ENCODE peak calls at places on chromosome 22, in five cellular contexts. One of them, this sample, is unnamed.

GRCh38 chr22:21446827-21447690 is 20.1 kb upstream of the TMEM191C start:
- DNase-seq in sigmoid colon: peak
- DNase-seq in colonic mucosa: no peak
- DNase-seq in B cell: no peak
- DNase-seq in natural killer cell: no peak
- DNase-seq in this sample: peak

GRCh38 chr22:36874731-36875130 is 13.9 kb downstream of the NCF4 start:
- DNase-seq in colonic mucosa: no peak
- DNase-seq in natural killer cell: no peak
- DNase-seq in sigmoid colon: no peak
- DNase-seq in B cell: no peak
- DNase-seq in this sample: no peak

GRCh38 chr22:50315289-50316113 is 8.1 kb upstream of the PLXNB2 start:
- DNase-seq in natural killer cell: no peak
- DNase-seq in colonic mucosa: no peak
- DNase-seq in sigmoid colon: no peak
- DNase-seq in B cell: no peak
- DNase-seq in this sample: no peak

GRCh38 chr22:31846161-31847115 is 92.6 kb downstream of the DEPDC5 start:
- DNase-seq in B cell: no peak
- DNase-seq in colonic mucosa: no peak
- DNase-seq in natural killer cell: no peak
- DNase-seq in sigmoid colon: no peak
- DNase-seq in this sample: no peak

GRCh38 chr22:25752615-25753214 is 10.7 kb downstream of the MYO18B start:
- DNase-seq in B cell: no peak
- DNase-seq in sigmoid colon: no peak
- DNase-seq in colonic mucosa: no peak
- DNase-seq in natural killer cell: no peak
- DNase-seq in this sample: no peak

GRCh38 chr22:38317995-38318715 is 922 bp upstream of the CSNK1E start:
- DNase-seq in natural killer cell: no peak
- DNase-seq in colonic mucosa: peak
- DNase-seq in B cell: no peak
- DNase-seq in sigmoid colon: peak
- DNase-seq in this sample: no peak

GRCh38 chr22:42368379-42369249 is 63.6 kb downstream of the NFAM1 start:
- DNase-seq in B cell: no peak
- DNase-seq in colonic mucosa: peak
- DNase-seq in sigmoid colon: peak
- DNase-seq in natural killer cell: peak
- DNase-seq in this sample: peak

GRCh38 chr22:49735411-49736311 is 92.0 kb downstream of the BRD1 start:
- DNase-seq in sigmoid colon: peak
- DNase-seq in natural killer cell: no peak
- DNase-seq in colonic mucosa: no peak
- DNase-seq in B cell: no peak
- DNase-seq in this sample: no peak

GRCh38 chr22:32649515-32650200 is 151.8 kb upstream of the TIMP3 start:
- DNase-seq in natural killer cell: no peak
- DNase-seq in sigmoid colon: peak
- DNase-seq in colonic mucosa: no peak
- DNase-seq in B cell: no peak
- DNase-seq in this sample: no peak

GRCh38 chr22:40534379-40535188 is 101.9 kb downstream of the MRTFA start:
- DNase-seq in colonic mucosa: no peak
- DNase-seq in B cell: no peak
- DNase-seq in natural killer cell: no peak
- DNase-seq in sigmoid colon: no peak
- DNase-seq in this sample: no peak

GRCh38 chr22:24289138-24289537 is 18.5 kb downstream of the SPECC1L start:
- DNase-seq in natural killer cell: no peak
- DNase-seq in B cell: no peak
- DNase-seq in sigmoid colon: no peak
- DNase-seq in colonic mucosa: no peak
- DNase-seq in this sample: no peak

GRCh38 chr22:27113211-27114030 is 456.0 kb downstream of the MIAT start:
- DNase-seq in B cell: no peak
- DNase-seq in sigmoid colon: peak
- DNase-seq in natural killer cell: no peak
- DNase-seq in colonic mucosa: peak
- DNase-seq in this sample: peak
- TF ChIP-seq CTCF in B cell: no peak
- TF ChIP-seq CTCF in sigmoid colon: no peak
- TF ChIP-seq CTCF in natural killer cell: no peak
- TF ChIP-seq CTCF in colonic mucosa: no peak
- TF ChIP-seq CTCF in this sample: no peak

DNA sequence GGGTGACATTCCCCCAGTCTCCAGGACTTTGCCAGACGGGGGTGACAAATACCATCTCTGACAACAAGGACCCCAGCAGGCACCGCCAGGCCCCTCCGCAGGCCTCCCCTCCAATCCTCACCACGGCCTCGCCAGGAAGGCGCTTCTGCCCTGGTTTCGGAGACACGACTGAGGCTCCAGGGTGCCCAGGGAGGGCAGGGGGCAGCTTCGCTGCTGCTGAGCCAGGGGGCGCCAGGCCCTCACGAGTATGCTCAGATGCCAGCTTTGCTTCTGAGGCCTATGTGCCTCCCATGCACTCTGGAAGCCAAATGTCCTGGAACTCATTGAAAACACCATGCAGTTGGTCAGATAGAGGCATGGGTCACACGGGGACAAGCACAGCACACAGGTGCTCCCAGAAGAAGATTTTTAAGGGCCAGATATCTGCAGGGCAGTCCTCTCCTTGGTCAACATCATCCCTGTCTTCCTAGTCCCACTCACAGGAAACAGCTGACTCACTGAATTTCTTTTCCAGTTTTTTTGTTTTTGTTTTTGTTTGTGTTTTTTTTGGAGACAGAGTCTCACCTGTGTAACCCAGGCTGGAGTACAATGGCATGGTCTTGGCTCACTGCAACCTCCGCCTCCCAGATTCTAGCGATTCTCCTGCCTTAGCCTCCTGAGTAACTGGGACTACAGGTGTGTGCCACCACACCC is 19.9 kb downstream of the BID start:
- DNase-seq in B cell: no peak
- DNase-seq in sigmoid colon: no peak
- DNase-seq in natural killer cell: no peak
- DNase-seq in colonic mucosa: no peak
- DNase-seq in this sample: no peak
- TF ChIP-seq CTCF in B cell: peak
- TF ChIP-seq CTCF in sigmoid colon: no peak
- TF ChIP-seq CTCF in natural killer cell: peak
- TF ChIP-seq CTCF in colonic mucosa: no peak
- TF ChIP-seq CTCF in this sample: no peak

GRCh38 chr22:45009881-45010531 is at the start of gene PHF21B:
- DNase-seq in B cell: no peak
- DNase-seq in sigmoid colon: peak
- DNase-seq in natural killer cell: no peak
- DNase-seq in colonic mucosa: peak
- DNase-seq in this sample: no peak
- TF ChIP-seq CTCF in B cell: no peak
- TF ChIP-seq CTCF in sigmoid colon: no peak
- TF ChIP-seq CTCF in natural killer cell: no peak
- TF ChIP-seq CTCF in colonic mucosa: no peak
- TF ChIP-seq CTCF in this sample: no peak

GRCh38 chr22:20106205-20106848 is 9.6 kb upstream of the RANBP1 start:
- DNase-seq in sigmoid colon: no peak
- DNase-seq in B cell: no peak
- DNase-seq in natural killer cell: no peak
- DNase-seq in colonic mucosa: no peak
- DNase-seq in this sample: no peak

GRCh38 chr22:20105456-20106204 is 10.3 kb upstream of the RANBP1 start:
- DNase-seq in sigmoid colon: no peak
- DNase-seq in natural killer cell: no peak
- DNase-seq in B cell: no peak
- DNase-seq in colonic mucosa: no peak
- DNase-seq in this sample: no peak

GRCh38 chr22:20101638-20102037 is 14.3 kb upstream of the RANBP1 start:
- DNase-seq in sigmoid colon: no peak
- DNase-seq in B cell: no peak
- DNase-seq in colonic mucosa: no peak
- DNase-seq in natural killer cell: no peak
- DNase-seq in this sample: no peak

GRCh38 chr22:20099099-20099711 is 16.7 kb upstream of the RANBP1 start:
- DNase-seq in colonic mucosa: no peak
- DNase-seq in natural killer cell: no peak
- DNase-seq in B cell: no peak
- DNase-seq in sigmoid colon: no peak
- DNase-seq in this sample: no peak

GRCh38 chr22:20102203-20102780 is 13.6 kb upstream of the RANBP1 start:
- DNase-seq in sigmoid colon: no peak
- DNase-seq in natural killer cell: no peak
- DNase-seq in B cell: no peak
- DNase-seq in colonic mucosa: no peak
- DNase-seq in this sample: no peak
- TF ChIP-seq CTCF in sigmoid colon: no peak
- TF ChIP-seq CTCF in natural killer cell: no peak
- TF ChIP-seq CTCF in B cell: no peak
- TF ChIP-seq CTCF in colonic mucosa: no peak
- TF ChIP-seq CTCF in this sample: no peak

This sample was measured in HL-60.